ENCODE peak calls at places on chromosomes 11 and 22, in eight cellular contexts. N is colonic mucosa, G is AG04450, E is foreskin fibroblast, V is bronchial epithelial cell, H is A549, W is AG09309, F is neural progenitor cell. K is an unnamed sample.

GRCh38 chr11:34050967-34051348 is 573 bp upstream of the CAPRIN1 start:
- DNase-seq in N (no peak), G (no peak), E (no peak), V (no peak), H (no peak), W (no peak), F (no peak), K (no peak)

GRCh38 chr22:20646377-20646776 is 127.5 kb upstream of the SERPIND1 start:
- DNase-seq in N (no peak), G (no peak), E (no peak), V (no peak), H (no peak), W (no peak), F (no peak), K (no peak)

GRCh38 chr22:40409613-40410113 is 39.3 kb downstream of the SGSM3 start:
- DNase-seq in N (no peak), G (no peak), E (no peak), V (no peak), H (no peak), W (no peak), F (no peak), K (peak)

GRCh38 chr11:57322881-57323467 is 1.8 kb downstream of the TNKS1BP1 start:
- DNase-seq in N (no peak), G (no peak), E (peak), V (peak), H (no peak), W (no peak), F (no peak), K (no peak)

GRCh38 chr11:1742869-1743586 is 7.4 kb downstream of the IFITM10 start:
- DNase-seq in N (no peak), G (no peak), E (no peak), V (no peak), H (no peak), W (no peak), F (no peak), K (no peak)

GRCh38 chr11:130166457-130166784 is 6.8 kb downstream of the ST14 start:
- DNase-seq in N (peak), G (peak), E (peak), V (peak), H (peak), W (peak), F (no peak), K (no peak)

GRCh38 chr11:70799386-70799785 is 401.1 kb downstream of the CTTN start:
- DNase-seq in N (no peak), G (no peak), E (peak), V (no peak), H (no peak), W (peak), F (no peak), K (no peak)

GRCh38 chr11:95715777-95716241 is 73.8 kb downstream of the FAM76B start:
- DNase-seq in N (no peak), G (no peak), E (peak), V (peak), H (no peak), W (no peak), F (no peak), K (no peak)

GRCh38 chr22:22919041-22919440 is 31.4 kb downstream of the IGLL5 start:
- DNase-seq in N (no peak), G (no peak), E (no peak), V (no peak), H (no peak), W (no peak), F (no peak), K (no peak)

GRCh38 chr22:45629469-45630089 is 42.1 kb upstream of the ATXN10 start:
- DNase-seq in N (no peak), G (no peak), E (no peak), V (no peak), H (no peak), W (no peak), F (no peak), K (peak)

GRCh38 chr22:45627489-45628233 is 44.0 kb upstream of the ATXN10 start:
- DNase-seq in N (no peak), G (no peak), E (no peak), V (no peak), H (no peak), W (no peak), F (no peak), K (peak)

GRCh38 chr22:45626198-45626651 is 45.4 kb upstream of the ATXN10 start:
- DNase-seq in N (peak), G (no peak), E (no peak), V (peak), H (peak), W (no peak), F (no peak), K (peak)

GRCh38 chr22:45630436-45630835 is 41.2 kb upstream of the ATXN10 start:
- DNase-seq in N (no peak), G (no peak), E (no peak), V (no peak), H (no peak), W (no peak), F (no peak), K (no peak)

GRCh38 chr22:45628508-45628907 is 43.1 kb upstream of the ATXN10 start:
- DNase-seq in N (no peak), G (no peak), E (no peak), V (no peak), H (no peak), W (no peak), F (no peak), K (peak)
- H3K4me3 ChIP-seq in N (no peak), G (no peak), E (no peak), V (no peak), H (no peak), W (no peak), F (no peak), K (no peak)

DNA sequence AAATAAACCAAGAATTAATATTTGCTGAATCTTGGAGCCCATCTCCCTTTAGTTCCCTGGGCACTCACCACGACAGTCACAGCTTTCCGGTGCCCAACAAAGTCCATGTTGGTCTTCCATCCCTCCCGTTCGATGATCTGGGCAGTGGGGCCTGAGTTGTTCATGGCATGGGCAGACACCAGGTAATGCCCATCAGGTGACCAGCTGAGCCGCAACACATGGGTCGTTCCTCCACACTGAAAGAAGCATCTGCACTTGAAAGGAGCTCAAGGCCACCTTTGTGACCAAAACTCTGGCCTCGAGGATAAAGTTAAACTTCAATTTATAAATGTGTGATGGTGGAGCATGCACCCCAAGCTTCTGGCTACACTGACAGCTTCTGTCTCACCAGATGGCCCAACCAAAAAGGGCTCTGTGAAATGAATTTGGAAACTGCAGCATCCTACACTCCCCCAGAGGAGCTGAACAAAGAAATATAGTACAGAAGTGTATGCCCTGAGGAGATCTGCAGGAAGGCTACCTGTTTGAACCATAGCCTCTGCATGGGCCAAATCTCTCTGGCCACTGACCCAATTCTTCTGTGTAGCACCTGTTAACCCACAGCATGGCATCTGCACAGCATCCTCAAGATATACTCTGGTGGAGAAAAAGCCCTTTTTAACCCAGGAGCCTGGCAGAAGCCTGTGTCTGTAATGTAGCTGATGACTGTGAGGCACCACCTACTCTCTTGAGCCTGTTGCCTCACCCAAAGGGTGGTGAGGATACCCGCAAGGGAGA is 37.1 kb downstream of the HIRA start:
- DNase-seq in N (no peak), G (no peak), E (no peak), V (no peak), H (no peak), W (no peak), F (no peak), K (no peak)
- TF ChIP-seq CTCF in N (no peak), G (no peak), E (no peak), V (no peak), H (no peak), W (no peak), F (no peak), K (no peak)

GRCh38 chr22:41530612-41531421 is 13.5 kb downstream of the POLR3H start:
- DNase-seq in N (no peak), G (no peak), E (no peak), V (no peak), H (no peak), W (no peak), F (no peak), K (no peak)
- H3K4me3 ChIP-seq in N (no peak), G (no peak), E (no peak), V (no peak), H (no peak), W (no peak), F (no peak), K (no peak)

GRCh38 chr11:44566559-44566949 is 1.1 kb downstream of the CD82 start:
- DNase-seq in N (no peak), G (no peak), E (no peak), V (no peak), H (no peak), W (no peak), F (no peak), K (no peak)

GRCh38 chr11:44566952-44567875 is 1.8 kb downstream of the CD82 start:
- DNase-seq in N (no peak), G (no peak), E (no peak), V (no peak), H (no peak), W (no peak), F (no peak), K (no peak)

GRCh38 chr11:44564653-44565007 is 833 bp upstream of the CD82 start:
- DNase-seq in N (no peak), G (peak), E (peak), V (peak), H (no peak), W (peak), F (no peak), K (peak)

GRCh38 chr11:44565008-44565745 is at the start of gene CD82:
- DNase-seq in N (peak), G (peak), E (peak), V (peak), H (peak), W (peak), F (peak), K (peak)

DNA sequence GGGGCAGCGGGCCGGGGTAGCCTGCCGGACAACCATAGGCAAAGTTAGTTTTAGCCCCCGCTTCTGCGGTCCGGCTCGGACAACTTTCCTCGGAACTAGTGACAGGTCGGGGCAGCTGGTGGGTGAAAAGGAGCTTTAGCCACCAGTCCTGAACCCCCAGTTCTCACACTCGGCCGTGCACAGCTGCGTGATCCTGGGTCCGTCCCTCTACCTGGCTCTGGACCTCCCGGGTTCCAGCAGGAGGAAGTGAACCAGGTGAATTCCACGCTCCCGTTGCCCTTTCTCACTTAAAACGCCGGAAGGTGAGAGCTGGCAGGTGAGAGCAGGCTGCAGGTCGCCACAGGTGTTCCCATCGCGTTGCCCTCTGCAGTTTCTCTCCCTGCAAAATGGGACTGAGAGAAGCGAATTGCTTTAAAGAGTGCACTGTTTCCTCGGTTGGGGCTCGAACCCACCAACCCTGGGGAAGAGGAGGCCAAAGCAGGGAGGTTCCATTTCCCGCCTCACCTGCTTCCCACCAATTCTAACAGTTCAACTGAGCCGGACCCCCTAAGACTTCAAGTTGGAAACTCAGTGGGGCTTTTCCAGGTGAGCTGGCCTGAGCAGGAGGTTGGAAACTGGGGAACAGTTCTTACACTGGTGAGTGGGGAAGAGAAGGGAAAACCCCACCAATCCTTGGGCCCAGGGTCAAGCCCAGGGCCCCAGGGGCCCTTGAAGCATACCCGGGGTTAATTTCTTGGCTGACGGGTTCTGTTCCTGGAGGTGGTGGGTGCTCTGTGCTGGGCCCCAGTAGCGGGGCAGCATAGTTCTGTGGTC is 489 bp downstream of the CD82 start:
- DNase-seq in N (no peak), G (no peak), E (no peak), V (no peak), H (no peak), W (no peak), F (no peak), K (peak)
- TF ChIP-seq CTCF in N (peak), G (no peak), E (no peak), V (no peak), H (no peak), W (no peak), F (no peak), K (no peak)

DNA sequence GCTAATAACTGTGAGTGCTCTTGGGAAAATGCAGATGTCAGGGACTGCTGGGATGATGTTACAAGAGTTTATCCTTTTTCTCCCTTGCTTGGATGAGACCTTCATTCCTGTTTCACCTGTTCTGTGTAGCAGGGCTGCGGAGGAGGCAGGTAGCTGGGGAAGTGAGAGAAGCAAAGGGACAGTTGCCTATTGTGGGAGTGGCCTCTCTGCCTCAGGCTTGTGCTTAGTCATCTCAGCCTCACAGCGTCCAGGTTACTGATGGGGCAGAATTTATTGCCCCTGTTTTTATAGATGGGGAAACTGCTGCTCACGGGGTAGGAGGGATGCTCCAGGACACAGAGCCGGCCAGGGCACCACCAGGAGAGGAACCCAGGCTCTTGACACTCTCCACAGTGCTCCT is 1.7 kb downstream of the STX3 start:
- DNase-seq in N (peak), G (no peak), E (peak), V (peak), H (peak), W (no peak), F (no peak), K (peak)
- H3K4me3 ChIP-seq in N (peak), G (peak), E (peak), V (no peak), H (peak), W (no peak), F (peak), K (peak)

GRCh38 chr11:16558499-16558898 is 179.9 kb upstream of the C11orf58 start:
- DNase-seq in N (no peak), G (no peak), E (no peak), V (no peak), H (no peak), W (no peak), F (no peak), K (no peak)
- TF ChIP-seq CTCF in N (no peak), G (no peak), E (no peak), V (no peak), H (no peak), W (no peak), F (no peak), K (no peak)

GRCh38 chr11:14577290-14577689 is 57.1 kb upstream of the PSMA1 start:
- DNase-seq in N (no peak), G (no peak), E (no peak), V (no peak), H (no peak), W (no peak), F (no peak), K (no peak)

GRCh38 chr11:14583252-14584105 is 60.1 kb upstream of the PDE3B start:
- DNase-seq in N (peak), G (no peak), E (peak), V (no peak), H (no peak), W (no peak), F (peak), K (no peak)

GRCh38 chr11:14582835-14583234 is 60.8 kb upstream of the PDE3B start:
- DNase-seq in N (no peak), G (no peak), E (peak), V (no peak), H (no peak), W (no peak), F (no peak), K (no peak)

GRCh38 chr11:14577835-14578529 is 57.8 kb upstream of the PSMA1 start:
- DNase-seq in N (no peak), G (no peak), E (no peak), V (no peak), H (no peak), W (no peak), F (no peak), K (no peak)

DNA sequence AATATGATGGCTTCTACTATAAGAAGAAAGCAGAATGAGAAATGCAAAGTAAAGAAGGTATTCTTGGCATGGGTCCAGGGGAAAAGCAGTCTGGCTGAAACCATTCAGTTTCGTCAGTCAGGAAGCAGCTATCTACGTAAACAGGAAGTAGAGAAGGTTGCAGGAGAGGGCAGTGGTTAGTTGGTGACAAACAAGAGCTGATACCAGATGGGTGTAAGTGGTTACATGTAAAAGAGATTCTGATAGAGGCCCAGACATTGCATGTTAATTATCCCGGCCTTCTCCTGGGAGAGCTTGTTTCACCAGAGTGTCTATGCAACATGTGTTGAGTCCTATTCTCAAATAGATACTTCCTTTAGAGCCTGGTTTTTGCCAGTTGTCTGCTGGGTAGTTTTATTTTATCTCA is 58.4 kb upstream of the PSMA1 start:
- DNase-seq in N (peak), G (no peak), E (peak), V (peak), H (peak), W (no peak), F (no peak), K (no peak)
- H3K4me3 ChIP-seq in N (no peak), G (no peak), E (no peak), V (no peak), H (no peak), W (no peak), F (no peak), K (no peak)

K was measured in lower lobe of right lung.